ENCODE peak calls at places on chromosomes 5 and 9, in five cellular contexts. Q, X, I, D and G are unnamed samples.

GRCh38 chr5:84411832-84412605 is 27.3 kb upstream of the EDIL3 start:
- DNase-seq in Q (no peak), X (no peak), I (no peak), D (no peak), G (no peak)

GRCh38 chr9:4058931-4059330 is 240.9 kb downstream of the GLIS3 start:
- DNase-seq in Q (no peak), X (no peak), I (no peak), D (no peak), G (no peak)

GRCh38 chr5:56085205-56085604 is 90.4 kb upstream of the IL6ST start:
- DNase-seq in Q (no peak), X (no peak), I (no peak), D (no peak), G (no peak)

GRCh38 chr9:121640486-121641227 is 10.8 kb upstream of the DAB2IP start:
- DNase-seq in Q (no peak), X (no peak), I (no peak), D (no peak), G (no peak)

GRCh38 chr5:132478498-132478855 is 12.1 kb downstream of the IRF1 start:
- DNase-seq in Q (no peak), X (no peak), I (no peak), D (no peak), G (no peak)

GRCh38 chr5:95866431-95867063 is 44.0 kb upstream of the GLRX start:
- DNase-seq in Q (no peak), X (no peak), I (no peak), D (no peak), G (no peak)

GRCh38 chr9:81607593-81608288 is 81.6 kb downstream of the TLE1 start:
- DNase-seq in Q (no peak), X (no peak), I (no peak), D (no peak), G (no peak)

GRCh38 chr9:110115341-110115820 is 92.6 kb downstream of the C9orf152 start:
- DNase-seq in Q (no peak), X (no peak), I (no peak), D (peak; percentile 52), G (no peak)

DNA sequence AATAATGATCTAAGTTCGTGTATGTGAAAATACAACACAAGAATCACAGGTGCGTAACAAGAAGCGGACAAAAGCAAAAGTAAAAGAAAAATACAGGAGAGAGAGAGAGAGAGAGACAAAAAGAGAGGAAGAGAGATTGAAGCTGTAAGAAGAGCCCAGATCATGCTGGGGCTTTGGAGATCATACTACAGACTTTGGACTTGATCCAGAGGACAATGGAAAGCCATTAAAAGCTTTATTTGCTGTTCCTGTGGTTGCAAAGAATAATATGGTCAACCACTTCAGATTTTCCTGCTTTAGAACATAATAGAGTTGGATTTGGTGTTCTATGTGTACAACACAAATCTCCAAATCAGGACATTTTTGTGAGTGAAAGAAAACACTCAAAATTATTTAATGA is 561.4 kb downstream of the CAAP1 start:
- DNase-seq in Q (no peak), X (no peak), I (no peak), D (no peak), G (no peak)
- H3K27ac ChIP-seq in Q (no peak overlapping the region), X (no peak overlapping the region), I (no peak overlapping the region), D (no peak overlapping the region), G (no peak overlapping the region)

GRCh38 chr5:153491408-153491807 is 938 bp downstream of the GRIA1 start:
- DNase-seq in Q (no peak), X (no peak), I (no peak), D (no peak), G (no peak)

GRCh38 chr5:153489611-153490010 is 859 bp upstream of the GRIA1 start:
- DNase-seq in Q (no peak), X (no peak), I (no peak), D (no peak), G (no peak)

DNA sequence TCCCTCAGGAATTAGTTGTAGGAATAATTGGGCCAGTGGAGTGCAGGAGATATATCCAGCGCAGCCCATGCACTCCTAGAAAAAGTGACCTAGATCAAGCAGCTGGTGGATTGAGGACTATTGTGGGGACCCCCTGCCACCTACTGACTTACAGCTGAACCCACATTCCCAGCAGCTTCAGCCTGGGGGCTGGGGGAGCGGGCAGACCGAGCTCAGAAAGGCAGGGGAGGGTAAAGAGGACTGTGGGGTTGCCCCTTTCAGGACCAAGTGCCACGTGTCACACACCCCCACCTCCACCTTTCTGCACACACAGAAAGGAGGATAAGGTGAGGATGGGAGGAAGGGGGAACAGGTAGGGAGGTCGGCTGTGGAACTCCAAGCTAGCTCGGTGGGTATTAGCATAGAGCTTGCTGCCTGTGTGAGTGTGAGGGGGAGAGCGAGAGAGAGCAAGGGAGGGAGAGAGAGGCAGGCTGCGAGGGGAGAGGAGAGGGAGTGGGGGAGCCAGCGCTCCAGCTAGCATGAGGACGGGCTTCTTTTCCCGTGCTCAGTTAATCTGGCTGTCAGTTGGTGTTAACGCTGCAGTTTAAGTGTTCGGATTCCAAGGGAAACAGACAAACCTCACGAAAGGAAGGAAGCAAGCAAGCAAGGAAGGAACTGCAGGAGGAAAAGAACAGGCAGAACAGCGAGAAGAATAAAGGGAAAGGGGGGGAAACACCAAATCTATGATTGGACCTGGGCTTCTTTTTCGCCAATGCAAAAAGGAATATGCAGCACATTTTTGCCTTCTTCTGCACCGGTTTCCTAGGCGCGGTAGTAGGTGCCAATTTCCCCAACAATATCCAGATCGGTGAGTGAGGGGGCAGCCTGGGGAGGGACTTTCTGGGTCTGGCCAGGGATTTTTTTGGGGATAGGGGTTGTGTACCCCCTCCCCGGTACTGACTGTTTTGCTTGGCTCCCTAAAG is at the start of gene GRIA1:
- DNase-seq in Q (no peak), X (no peak), I (no peak), D (no peak), G (no peak)
- H3K4me3 ChIP-seq in Q (peak within 1 kb of the TSS; percentile 74), X (no peak within 1 kb of the TSS), I (peak within 1 kb of the TSS; percentile 46), D (no peak within 1 kb of the TSS), G (peak within 1 kb of the TSS; percentile 28)

GRCh38 chr5:139460457-139460856 is 2.1 kb downstream of the ECSCR start:
- DNase-seq in Q (no peak), X (no peak), I (no peak), D (no peak), G (no peak)
- H3K4me1 ChIP-seq in Q (peaks cover 5% of the 10 kb centered on the region), X (no peaks in the 10 kb centered on the region), I (no peaks in the 10 kb centered on the region), D (no peaks in the 10 kb centered on the region), G (peaks cover 9% of the 10 kb centered on the region)

GRCh38 chr9:86035827-86036440 is 63.4 kb downstream of the GOLM1 start:
- DNase-seq in Q (no peak), X (no peak), I (no peak), D (no peak), G (no peak)
- H3K27ac ChIP-seq in Q (no peak overlapping the region), X (no peak overlapping the region), I (no peak overlapping the region), D (no peak overlapping the region), G (no peak overlapping the region)

DNA sequence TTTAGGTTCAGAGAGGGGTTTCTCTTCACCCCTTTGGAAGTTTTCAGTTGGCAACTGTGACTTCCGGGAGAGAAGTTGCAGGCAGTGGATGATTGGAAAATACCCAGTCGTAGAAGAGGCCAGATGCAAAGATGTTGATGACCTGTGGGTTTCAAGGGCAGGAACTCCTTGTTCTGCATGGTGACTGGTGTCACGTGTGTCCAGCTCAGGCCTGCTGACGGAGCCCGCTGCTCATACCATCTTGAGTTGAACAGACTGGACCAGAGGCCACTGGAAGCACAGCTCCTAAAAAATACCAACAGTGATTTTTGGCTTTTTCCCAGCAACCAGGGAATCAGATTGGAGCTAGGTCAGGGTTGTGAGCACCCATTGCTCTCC is 243.9 kb upstream of the KLF4 start:
- DNase-seq in Q (no peak), X (peak; percentile 89), I (peak; percentile 89), D (peak; percentile 64), G (no peak)
- H3K4me3 ChIP-seq in Q (peak overlapping the region; percentile 58), X (no peak overlapping the region), I (peak overlapping the region; percentile 42), D (peak overlapping the region; percentile 31), G (no peak overlapping the region)